ENCODE peak calls at places on chromosomes 1 and 21, in nine cellular contexts. F is cardiac muscle cell; I is fibroblast of the aortic adventitia; N is CD8-positive, alpha-beta T cell; H is astrocyte of the cerebellum; T is Caco-2; P is fibroblast of pulmonary artery; Z is RWPE1; X is AG10803. Y is an unnamed sample.

GRCh38 chr21:42466700-42467612 is 29.1 kb downstream of the RSPH1 start:
- DNase-seq in Z (no peak), I (peak; percentile 2), N (no peak), H (no peak), F (peak; percentile 45), T (peak; percentile 28), P (peak; percentile 21), X (peak; percentile 11), Y (peak; percentile 13)

GRCh38 chr21:36703626-36704280 is 4.8 kb downstream of the SIM2 start:
- DNase-seq in I (no peak), N (peak; percentile 31), Z (no peak), H (no peak), X (no peak), F (no peak), P (no peak), T (no peak), Y (no peak)

GRCh38 chr1:200306954-200307754 is 102.7 kb downstream of the ZNF281 start:
- DNase-seq in F (peak; percentile 49), X (peak; percentile 44), H (no peak), P (peak; percentile 61), Z (peak; percentile 79), I (peak; percentile 62), N (no peak), T (peak; percentile 47), Y (no peak)

GRCh38 chr21:26513212-26513611 is 59.9 kb downstream of the CYYR1 start:
- DNase-seq in F (no peak), Z (no peak), X (peak; percentile 91), I (peak; percentile 48), N (no peak), H (peak; percentile 90), P (peak; percentile 31), T (no peak), Y (no peak)

GRCh38 chr1:221839321-221839720 is 97.4 kb upstream of the DUSP10 start:
- DNase-seq in P (no peak), T (no peak), H (no peak), Z (no peak), I (no peak), N (no peak), X (no peak), F (no peak), Y (peak; percentile 28)

GRCh38 chr1:10787274-10787673 is 9.2 kb downstream of the CASZ1 start:
- DNase-seq in H (no peak), N (no peak), T (no peak), X (no peak), P (no peak), F (no peak), I (no peak), Z (no peak), Y (no peak)

GRCh38 chr1:228161381-228161780 is 4.2 kb upstream of the IBA57 start:
- DNase-seq in Z (no peak), X (no peak), H (no peak), I (peak; percentile 16), P (no peak), F (no peak), T (no peak), N (no peak), Y (no peak)

GRCh38 chr1:66739401-66740157 is 12.7 kb upstream of the DYNLT5 start:
- DNase-seq in F (peak; percentile 54), Z (no peak), I (no peak), N (no peak), H (no peak), P (no peak), X (no peak), T (no peak), Y (no peak)

GRCh38 chr1:44542415-44543063 is 131.7 kb downstream of the TMEM53 start:
- DNase-seq in X (no peak), H (no peak), F (peak; percentile 25), P (no peak), T (no peak), N (no peak), I (no peak), Z (no peak), Y (no peak)

GRCh38 chr1:3746784-3747521 is 5.3 kb upstream of the CCDC27 start:
- DNase-seq in Z (peak; percentile 90), H (peak; percentile 16), F (peak; percentile 90), T (no peak), N (peak; percentile 90), X (peak; percentile 69), I (peak; percentile 62), P (peak; percentile 70), Y (peak; percentile 83)

GRCh38 chr1:210657806-210658205 is 329.1 kb downstream of the HHAT start:
- DNase-seq in H (no peak), N (no peak), X (no peak), I (no peak), P (no peak), F (no peak), T (no peak), Z (no peak), Y (no peak)

GRCh38 chr1:201686709-201687455 is 142.1 kb upstream of the IPO9 start:
- DNase-seq in X (no peak), H (no peak), I (no peak), Z (peak; percentile 23), P (no peak), T (peak; percentile 27), F (no peak), N (no peak), Y (no peak)

GRCh38 chr21:43692949-43693348 is 26.0 kb upstream of the PDXK start:
- DNase-seq in F (no peak), X (no peak), T (no peak), H (no peak), P (no peak), I (no peak), Z (no peak), N (no peak), Y (no peak)

GRCh38 chr1:3066826-3067225 is 2.2 kb upstream of the PRDM16 start:
- DNase-seq in F (no peak), H (no peak), I (no peak), X (no peak), P (no peak), N (no peak), T (no peak), Z (no peak), Y (no peak)

GRCh38 chr1:95496307-95496706 is 262.3 kb downstream of the RWDD3 start:
- DNase-seq in Z (no peak), F (no peak), N (no peak), I (no peak), P (no peak), H (no peak), X (no peak), T (no peak), Y (no peak)

GRCh38 chr1:115189814-115190541 is 100.7 kb upstream of the TSPAN2 start:
- DNase-seq in N (no peak), I (peak; percentile 96), T (no peak), P (peak; percentile 71), Z (peak; percentile 88), F (no peak), X (peak; percentile 95), H (peak; percentile 86), Y (no peak)

GRCh38 chr1:226798427-226799411 is 59.6 kb upstream of the ITPKB start:
- DNase-seq in P (no peak), T (no peak), X (no peak), Z (no peak), H (no peak), I (no peak), F (no peak), N (peak; percentile 78), Y (no peak)

GRCh38 chr1:9766759-9767442 is 56.9 kb downstream of the CLSTN1 start:
- DNase-seq in Z (peak; percentile 94), T (no peak), F (no peak), H (peak; percentile 98), I (peak; percentile 99), P (peak; percentile 96), X (peak; percentile 100), N (no peak), Y (no peak)

DNA sequence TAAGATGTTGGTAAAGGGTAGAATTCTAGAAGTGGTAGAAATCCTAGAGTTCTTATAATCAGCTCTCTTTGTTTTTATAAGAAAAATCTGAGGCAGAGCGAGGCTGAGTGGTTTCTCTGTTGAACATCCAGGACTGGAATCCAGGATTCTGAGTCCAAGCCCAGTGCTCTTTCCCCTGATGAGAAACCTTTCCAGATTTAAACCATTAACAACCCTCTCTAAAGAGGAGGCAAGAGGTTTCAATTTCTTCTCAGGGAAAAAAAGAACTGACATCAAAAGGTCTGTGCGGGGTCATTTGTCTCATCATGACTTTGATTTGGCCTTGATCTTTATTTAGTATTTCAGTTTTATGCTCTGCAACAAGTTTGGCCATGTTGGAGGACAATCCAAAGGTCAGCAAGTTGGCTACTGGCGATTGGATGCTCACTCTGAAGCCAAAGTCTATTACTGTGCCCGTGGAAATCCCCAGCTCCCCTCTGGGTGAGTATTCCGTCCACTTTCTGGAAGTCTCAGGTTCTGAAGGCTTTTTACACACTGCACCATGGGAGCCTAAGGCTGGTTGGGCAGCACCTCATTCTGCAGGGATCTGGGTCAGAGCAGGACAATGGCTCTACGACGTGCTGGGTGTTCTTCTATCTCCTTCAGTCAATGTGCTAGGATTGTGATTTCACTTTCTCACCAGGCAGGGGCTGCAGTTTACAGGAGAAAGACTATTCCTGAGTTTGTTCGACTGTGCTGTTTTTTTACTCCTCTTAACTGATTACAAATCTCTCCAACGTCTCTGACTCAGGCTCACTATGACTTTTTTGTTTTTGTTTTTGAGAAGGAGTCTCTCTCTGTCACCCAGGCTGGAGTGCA is 18.9 kb upstream of the CCT8 start:
- DNase-seq in I (peak; percentile 68), Z (no peak), F (no peak), P (peak; percentile 50), T (no peak), X (peak; percentile 20), N (no peak), H (no peak), Y (no peak)
- TF ChIP-seq CTCF in I (peak; percentile 10), Z (no peak), F (peak; percentile 26), P (peak; percentile 16), T (no peak), X (no peak), N (no peak), H (peak; percentile 21), Y (no peak)

GRCh38 chr1:111570781-111571181 is 48.8 kb upstream of the RAP1A start:
- DNase-seq in P (no peak), N (peak; percentile 66), I (no peak), F (no peak), H (no peak), T (peak; percentile 16), Z (no peak), X (no peak), Y (peak; percentile 19)
- TF ChIP-seq CTCF in P (peak; percentile 30), N (no peak), I (peak; percentile 35), F (peak; percentile 33), H (peak; percentile 33), T (no peak), Z (no peak), X (peak; percentile 37), Y (no peak)

GRCh38 chr1:40133839-40134238 is 27.3 kb upstream of the RLF start:
- DNase-seq in T (no peak), H (no peak), N (no peak), I (no peak), F (no peak), Z (peak; percentile 8), P (no peak), X (no peak), Y (no peak)
- TF ChIP-seq CTCF in T (no peak), H (no peak), N (no peak), I (no peak), F (no peak), Z (no peak), P (no peak), X (no peak), Y (no peak)

DNA sequence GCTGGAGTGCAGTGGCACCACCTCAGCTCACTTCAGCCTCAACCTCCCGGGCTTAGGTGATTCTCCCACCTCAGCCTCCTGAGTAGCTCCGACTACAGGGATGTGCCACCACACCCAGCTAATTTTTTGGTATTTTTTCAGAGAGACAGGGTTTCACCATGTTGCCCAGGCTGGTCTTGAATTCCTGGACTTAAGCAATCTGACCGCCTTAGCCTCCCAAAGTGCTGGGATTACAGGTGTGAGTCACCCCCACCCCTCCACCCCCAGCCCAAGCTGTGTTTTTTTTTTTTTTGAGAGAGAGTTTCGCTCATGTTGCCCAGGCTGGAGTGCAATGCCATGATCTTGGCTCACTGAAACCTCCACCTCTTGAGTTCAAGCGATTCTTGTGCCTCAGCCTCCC is 75.4 kb downstream of the NKAIN1 start:
- DNase-seq in X (no peak), Z (no peak), I (no peak), P (no peak), F (no peak), H (no peak), N (no peak), T (no peak), Y (no peak)
- TF ChIP-seq CTCF in X (no peak), Z (no peak), I (no peak), P (no peak), F (no peak), H (no peak), N (no peak), T (no peak), Y (no peak)

Y was measured in activated B cell treated with CpG ODN at 0.5 μM for 24 hours.